ENCODE peak calls at places on chromosomes 6 and 20, in six cellular contexts. One of them, this sample, is unnamed.

GRCh38 chr6:155530219-155530834 is 74.7 kb upstream of the NOX3 start:
- DNase-seq in hepatocyte: peak
- DNase-seq in mammary epithelial cell: peak
- DNase-seq in body of pancreas: no peak
- DNase-seq in fibroblast of lung: peak
- DNase-seq in psoas muscle: no peak
- DNase-seq in this sample: peak

GRCh38 chr6:147194652-147195403 is 9.4 kb upstream of the STXBP5 start:
- DNase-seq in hepatocyte: no peak
- DNase-seq in fibroblast of lung: peak
- DNase-seq in psoas muscle: no peak
- DNase-seq in mammary epithelial cell: peak
- DNase-seq in body of pancreas: no peak
- DNase-seq in this sample: no peak

GRCh38 chr20:63533871-63534393 is 3.2 kb downstream of the PTK6 start:
- DNase-seq in hepatocyte: no peak
- DNase-seq in body of pancreas: peak
- DNase-seq in psoas muscle: peak
- DNase-seq in mammary epithelial cell: peak
- DNase-seq in fibroblast of lung: no peak
- DNase-seq in this sample: no peak

GRCh38 chr6:30481213-30481964 is 7.9 kb upstream of the HLA-E start:
- DNase-seq in psoas muscle: no peak
- DNase-seq in fibroblast of lung: no peak
- DNase-seq in mammary epithelial cell: no peak
- DNase-seq in body of pancreas: no peak
- DNase-seq in hepatocyte: no peak
- DNase-seq in this sample: no peak

GRCh38 chr6:154637392-154637791 is 95.8 kb upstream of the SCAF8 start:
- DNase-seq in hepatocyte: no peak
- DNase-seq in body of pancreas: no peak
- DNase-seq in psoas muscle: no peak
- DNase-seq in mammary epithelial cell: no peak
- DNase-seq in fibroblast of lung: no peak
- DNase-seq in this sample: no peak

GRCh38 chr20:25624500-25624939 is 706 bp upstream of the NANP start:
- DNase-seq in psoas muscle: no peak
- DNase-seq in mammary epithelial cell: no peak
- DNase-seq in body of pancreas: no peak
- DNase-seq in fibroblast of lung: no peak
- DNase-seq in hepatocyte: no peak
- DNase-seq in this sample: no peak

GRCh38 chr20:16530201-16530681 is 43.0 kb downstream of the KIF16B start:
- DNase-seq in hepatocyte: peak
- DNase-seq in mammary epithelial cell: peak
- DNase-seq in psoas muscle: no peak
- DNase-seq in fibroblast of lung: peak
- DNase-seq in body of pancreas: no peak
- DNase-seq in this sample: peak

GRCh38 chr6:71420693-71421328 is 132.2 kb downstream of the OGFRL1 start:
- DNase-seq in mammary epithelial cell: peak
- DNase-seq in fibroblast of lung: peak
- DNase-seq in body of pancreas: peak
- DNase-seq in hepatocyte: peak
- DNase-seq in psoas muscle: peak
- DNase-seq in this sample: peak

GRCh38 chr20:6348908-6349307 is 226.1 kb upstream of the FERMT1 start:
- DNase-seq in hepatocyte: no peak
- DNase-seq in mammary epithelial cell: no peak
- DNase-seq in fibroblast of lung: no peak
- DNase-seq in psoas muscle: no peak
- DNase-seq in body of pancreas: no peak
- DNase-seq in this sample: no peak

GRCh38 chr20:17871861-17872260 is 96.7 kb downstream of the SNX5 start:
- DNase-seq in psoas muscle: no peak
- DNase-seq in hepatocyte: no peak
- DNase-seq in fibroblast of lung: no peak
- DNase-seq in body of pancreas: no peak
- DNase-seq in mammary epithelial cell: no peak
- DNase-seq in this sample: no peak

GRCh38 chr20:45254867-45255266 is 503 bp upstream of the SLPI start:
- DNase-seq in psoas muscle: no peak
- DNase-seq in hepatocyte: peak
- DNase-seq in mammary epithelial cell: peak
- DNase-seq in body of pancreas: no peak
- DNase-seq in fibroblast of lung: peak
- DNase-seq in this sample: peak

GRCh38 chr6:79167931-79168694 is 66.4 kb downstream of the HMGN3 start:
- DNase-seq in hepatocyte: no peak
- DNase-seq in psoas muscle: no peak
- DNase-seq in fibroblast of lung: peak
- DNase-seq in mammary epithelial cell: peak
- DNase-seq in body of pancreas: no peak
- DNase-seq in this sample: peak

GRCh38 chr20:7849675-7850074 is 90.6 kb downstream of the HAO1 start:
- DNase-seq in hepatocyte: no peak
- DNase-seq in psoas muscle: no peak
- DNase-seq in fibroblast of lung: no peak
- DNase-seq in mammary epithelial cell: no peak
- DNase-seq in body of pancreas: no peak
- DNase-seq in this sample: no peak

GRCh38 chr6:13355969-13356368 is 27.6 kb upstream of the TBC1D7 start:
- DNase-seq in hepatocyte: no peak
- DNase-seq in mammary epithelial cell: peak
- DNase-seq in body of pancreas: no peak
- DNase-seq in fibroblast of lung: peak
- DNase-seq in psoas muscle: no peak
- DNase-seq in this sample: no peak

GRCh38 chr6:6915219-6915618 is 192.5 kb upstream of the RREB1 start:
- DNase-seq in fibroblast of lung: no peak
- DNase-seq in hepatocyte: no peak
- DNase-seq in body of pancreas: no peak
- DNase-seq in mammary epithelial cell: peak
- DNase-seq in psoas muscle: no peak
- DNase-seq in this sample: no peak

GRCh38 chr20:5400164-5400762 is 83.5 kb upstream of the PROKR2 start:
- DNase-seq in mammary epithelial cell: peak
- DNase-seq in hepatocyte: peak
- DNase-seq in body of pancreas: no peak
- DNase-seq in psoas muscle: no peak
- DNase-seq in fibroblast of lung: peak
- DNase-seq in this sample: peak

DNA sequence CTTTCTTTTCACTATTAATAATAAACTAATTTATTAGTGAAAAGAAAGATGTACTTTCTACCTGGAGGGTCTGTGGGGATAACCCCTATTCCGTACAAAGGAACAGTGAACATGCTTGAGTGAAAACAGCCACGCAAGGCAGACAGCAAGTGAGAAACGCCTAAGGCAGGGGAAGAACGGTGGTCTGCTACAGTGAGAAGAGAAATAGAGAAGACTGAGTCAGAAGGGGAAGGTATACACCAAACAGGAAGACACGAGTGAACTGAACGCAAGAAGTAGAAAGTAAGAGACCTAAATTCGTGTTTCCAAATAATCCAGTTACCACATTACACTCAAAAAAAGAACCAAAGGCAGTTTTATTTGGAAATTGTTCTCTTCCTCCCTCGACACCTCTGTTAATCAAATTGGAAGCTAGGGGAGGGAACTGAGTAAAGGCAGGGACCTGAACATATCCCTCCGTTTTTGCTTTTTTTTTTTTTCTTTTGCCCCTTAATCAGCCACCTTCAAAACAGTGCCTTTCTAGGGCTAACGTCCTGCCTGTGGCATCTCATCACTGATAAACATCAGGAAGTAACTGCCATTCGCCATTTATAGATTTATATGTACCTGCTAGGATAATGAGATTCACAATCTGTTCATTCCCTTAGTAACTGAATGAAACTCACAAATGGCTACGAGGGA is 48.9 kb downstream of the ATXN1 start:
- DNase-seq in mammary epithelial cell: no peak
- DNase-seq in hepatocyte: no peak
- DNase-seq in psoas muscle: no peak
- DNase-seq in fibroblast of lung: no peak
- DNase-seq in body of pancreas: no peak
- DNase-seq in this sample: peak
- H3K4me3 ChIP-seq in mammary epithelial cell: peak
- H3K4me3 ChIP-seq in hepatocyte: no peak
- H3K4me3 ChIP-seq in psoas muscle: peak
- H3K4me3 ChIP-seq in fibroblast of lung: peak
- H3K4me3 ChIP-seq in body of pancreas: no peak
- H3K4me3 ChIP-seq in this sample: peak

GRCh38 chr6:23547851-23548250 is 578.2 kb upstream of the NRSN1 start:
- DNase-seq in mammary epithelial cell: no peak
- DNase-seq in body of pancreas: no peak
- DNase-seq in hepatocyte: peak
- DNase-seq in fibroblast of lung: no peak
- DNase-seq in psoas muscle: no peak
- DNase-seq in this sample: no peak
- TF ChIP-seq CTCF in mammary epithelial cell: no peak
- TF ChIP-seq CTCF in body of pancreas: no peak
- TF ChIP-seq CTCF in hepatocyte: peak
- TF ChIP-seq CTCF in fibroblast of lung: no peak
- TF ChIP-seq CTCF in psoas muscle: no peak
- TF ChIP-seq CTCF in this sample: peak

GRCh38 chr6:169099411-169100202 is 154.0 kb downstream of the THBS2 start:
- DNase-seq in mammary epithelial cell: peak
- DNase-seq in hepatocyte: peak
- DNase-seq in fibroblast of lung: peak
- DNase-seq in psoas muscle: no peak
- DNase-seq in body of pancreas: no peak
- DNase-seq in this sample: peak
- H3K4me3 ChIP-seq in mammary epithelial cell: no peak
- H3K4me3 ChIP-seq in hepatocyte: no peak
- H3K4me3 ChIP-seq in fibroblast of lung: no peak
- H3K4me3 ChIP-seq in psoas muscle: no peak
- H3K4me3 ChIP-seq in body of pancreas: no peak
- H3K4me3 ChIP-seq in this sample: no peak

GRCh38 chr6:16760536-16761468 is at the start of gene ATXN1:
- DNase-seq in hepatocyte: peak
- DNase-seq in mammary epithelial cell: peak
- DNase-seq in body of pancreas: peak
- DNase-seq in psoas muscle: peak
- DNase-seq in fibroblast of lung: no peak
- DNase-seq in this sample: no peak

GRCh38 chr6:16762547-16763477 is 1.6 kb upstream of the ATXN1 start:
- DNase-seq in mammary epithelial cell: peak
- DNase-seq in body of pancreas: peak
- DNase-seq in hepatocyte: peak
- DNase-seq in psoas muscle: peak
- DNase-seq in fibroblast of lung: peak
- DNase-seq in this sample: peak

GRCh38 chr6:16762265-16762546 is 946 bp upstream of the ATXN1 start:
- DNase-seq in mammary epithelial cell: no peak
- DNase-seq in hepatocyte: no peak
- DNase-seq in body of pancreas: no peak
- DNase-seq in fibroblast of lung: peak
- DNase-seq in psoas muscle: no peak
- DNase-seq in this sample: no peak

GRCh38 chr6:16759646-16760535 is 1.4 kb downstream of the ATXN1 start:
- DNase-seq in mammary epithelial cell: peak
- DNase-seq in psoas muscle: peak
- DNase-seq in fibroblast of lung: peak
- DNase-seq in body of pancreas: peak
- DNase-seq in hepatocyte: peak
- DNase-seq in this sample: peak

GRCh38 chr6:16761469-16762264 is 407 bp upstream of the ATXN1 start:
- DNase-seq in mammary epithelial cell: peak
- DNase-seq in fibroblast of lung: peak
- DNase-seq in hepatocyte: peak
- DNase-seq in psoas muscle: peak
- DNase-seq in body of pancreas: peak
- DNase-seq in this sample: peak
- TF ChIP-seq CTCF in mammary epithelial cell: peak
- TF ChIP-seq CTCF in fibroblast of lung: no peak
- TF ChIP-seq CTCF in hepatocyte: peak
- TF ChIP-seq CTCF in psoas muscle: peak
- TF ChIP-seq CTCF in body of pancreas: no peak
- TF ChIP-seq CTCF in this sample: no peak

GRCh38 chr6:25014375-25014774 is 78.6 kb upstream of the RIPOR2 start:
- DNase-seq in hepatocyte: no peak
- DNase-seq in body of pancreas: no peak
- DNase-seq in mammary epithelial cell: no peak
- DNase-seq in fibroblast of lung: no peak
- DNase-seq in psoas muscle: no peak
- DNase-seq in this sample: no peak

GRCh38 chr6:25013249-25013648 is 77.5 kb upstream of the RIPOR2 start:
- DNase-seq in mammary epithelial cell: no peak
- DNase-seq in body of pancreas: no peak
- DNase-seq in hepatocyte: no peak
- DNase-seq in psoas muscle: no peak
- DNase-seq in fibroblast of lung: no peak
- DNase-seq in this sample: no peak

GRCh38 chr6:25016311-25016710 is 80.6 kb upstream of the RIPOR2 start:
- DNase-seq in mammary epithelial cell: no peak
- DNase-seq in hepatocyte: no peak
- DNase-seq in body of pancreas: no peak
- DNase-seq in psoas muscle: no peak
- DNase-seq in fibroblast of lung: peak
- DNase-seq in this sample: no peak

GRCh38 chr6:25012657-25013056 is 76.9 kb upstream of the RIPOR2 start:
- DNase-seq in hepatocyte: no peak
- DNase-seq in psoas muscle: no peak
- DNase-seq in mammary epithelial cell: peak
- DNase-seq in fibroblast of lung: peak
- DNase-seq in body of pancreas: no peak
- DNase-seq in this sample: peak

DNA sequence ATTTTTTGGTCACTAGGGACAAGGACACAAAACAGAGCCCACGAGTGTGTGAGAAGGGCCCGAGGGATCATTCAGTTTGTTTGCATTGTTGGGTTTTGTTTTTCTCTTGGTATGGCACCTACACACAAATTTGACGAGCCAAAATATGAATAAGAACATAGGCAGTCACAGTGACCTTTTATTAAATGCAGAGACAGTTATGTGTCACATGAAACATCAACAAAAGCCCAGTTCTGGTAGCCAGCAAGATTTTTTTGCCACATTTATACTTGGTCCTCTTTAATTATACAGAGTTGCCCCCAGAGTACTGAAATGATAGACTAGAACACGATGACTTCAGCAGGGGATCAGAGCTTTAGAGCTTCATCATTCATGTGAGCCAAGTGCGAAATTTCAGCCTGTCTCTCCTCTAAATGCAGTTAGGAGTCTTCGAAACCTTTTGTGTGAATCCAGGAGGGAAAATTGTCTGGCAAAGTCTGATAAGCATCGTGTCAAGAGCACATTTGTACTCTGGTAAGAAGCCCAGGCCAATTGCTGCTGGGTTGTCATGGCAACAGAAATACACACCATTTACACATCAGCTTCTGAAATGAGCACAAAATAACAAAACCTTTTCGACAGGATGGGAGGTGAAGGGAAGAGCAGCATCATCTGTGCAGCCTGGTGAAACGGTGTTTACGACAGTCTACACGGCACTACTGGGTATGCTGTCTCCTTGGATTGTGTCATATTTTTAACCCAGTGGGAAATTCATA is 79.2 kb upstream of the RIPOR2 start:
- DNase-seq in fibroblast of lung: peak
- DNase-seq in body of pancreas: peak
- DNase-seq in psoas muscle: no peak
- DNase-seq in mammary epithelial cell: peak
- DNase-seq in hepatocyte: peak
- DNase-seq in this sample: peak
- H3K4me3 ChIP-seq in fibroblast of lung: no peak
- H3K4me3 ChIP-seq in body of pancreas: no peak
- H3K4me3 ChIP-seq in psoas muscle: no peak
- H3K4me3 ChIP-seq in mammary epithelial cell: no peak
- H3K4me3 ChIP-seq in hepatocyte: no peak
- H3K4me3 ChIP-seq in this sample: no peak